ENCODE peak calls at places on chromosomes 13 and 19, in five cellular contexts. X, J, O, I and L are unnamed samples.

GRCh38 chr19:41914906-41915247 is 13.4 kb downstream of the ERFL start:
- DNase-seq in X (no peak), J (no peak), O (no peak), I (no peak), L (no peak)

GRCh38 chr19:8576273-8576993 is 809 bp downstream of the MYO1F start:
- DNase-seq in X (no peak), J (no peak), O (no peak), I (no peak), L (no peak)

GRCh38 chr13:32060319-32060924 is 28.8 kb downstream of the FRY start:
- DNase-seq in X (no peak), J (no peak), O (peak), I (no peak), L (no peak)

GRCh38 chr13:110358381-110358780 is 51.3 kb downstream of the COL4A2 start:
- DNase-seq in X (no peak), J (no peak), O (no peak), I (no peak), L (no peak)

GRCh38 chr19:36775768-36776167 is 3.2 kb upstream of the ZNF850 start:
- DNase-seq in X (no peak), J (no peak), O (no peak), I (no peak), L (no peak)

GRCh38 chr13:107867701-107868661 is 347.4 kb downstream of the LIG4 start:
- DNase-seq in X (peak), J (no peak), O (peak), I (peak), L (no peak)

GRCh38 chr19:47247308-47247990 is 8.9 kb upstream of the CCDC9 start:
- DNase-seq in X (peak), J (peak), O (peak), I (peak), L (peak)

GRCh38 chr13:51826606-51827005 is 18.4 kb downstream of the TMEM272 start:
- DNase-seq in X (no peak), J (no peak), O (no peak), I (peak), L (peak)

GRCh38 chr19:13669780-13670355 is 94.5 kb upstream of the MRI1 start:
- DNase-seq in X (no peak), J (no peak), O (no peak), I (no peak), L (no peak)

GRCh38 chr13:101576977-101577376 is 124.5 kb downstream of the ITGBL1 start:
- DNase-seq in X (no peak), J (no peak), O (no peak), I (no peak), L (no peak)

GRCh38 chr13:99605417-99606321 is 104.4 kb downstream of the TM9SF2 start:
- DNase-seq in X (no peak), J (no peak), O (peak), I (peak), L (peak)

GRCh38 chr19:38287604-38288003 is 16.4 kb upstream of the C19orf33 start:
- DNase-seq in X (no peak), J (no peak), O (no peak), I (no peak), L (no peak)

DNA sequence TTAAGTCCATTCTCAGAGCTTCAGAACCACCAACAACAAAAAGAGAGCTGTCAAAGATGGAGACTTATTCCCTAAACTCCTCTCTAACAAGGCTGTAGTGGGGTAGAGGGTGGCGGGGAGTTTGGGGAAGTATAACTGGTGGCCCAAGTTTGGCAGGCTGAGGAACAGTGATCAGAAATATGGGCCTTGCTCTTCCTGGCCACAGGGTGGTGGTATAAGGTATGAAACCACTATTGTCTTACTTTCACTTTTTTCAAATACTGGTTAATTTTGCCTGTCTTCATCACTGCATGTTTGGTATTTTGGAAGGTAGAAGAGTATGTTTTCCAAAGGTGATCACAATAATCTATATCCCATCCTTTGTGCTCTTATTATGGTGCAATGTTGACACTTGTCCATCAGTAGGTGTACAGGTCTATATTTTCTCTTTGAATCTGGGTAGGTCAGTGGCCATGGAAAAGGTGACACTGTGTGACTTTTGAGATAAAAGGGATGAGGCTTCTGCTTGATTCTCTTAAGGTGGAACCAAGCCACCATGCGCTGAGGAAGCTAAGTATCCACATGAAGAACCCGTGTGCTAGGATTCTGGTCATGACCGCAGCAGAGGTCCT is 23.2 kb upstream of the GPC5 start:
- DNase-seq in X (peak), J (no peak), O (peak), I (peak), L (peak)
- TF ChIP-seq CTCF in X (peak), J (no peak), O (peak), I (peak), L (peak)

GRCh38 chr13:61286148-61286745 is 129.4 kb downstream of the PCDH20 start:
- DNase-seq in X (no peak), J (no peak), O (no peak), I (no peak), L (peak)
- TF ChIP-seq CTCF in X (no peak), J (no peak), O (peak), I (no peak), L (no peak)

GRCh38 chr13:85261757-85262346 is 537.4 kb downstream of the SLITRK6 start:
- DNase-seq in X (no peak), J (no peak), O (no peak), I (peak), L (peak)
- TF ChIP-seq CTCF in X (peak), J (no peak), O (peak), I (peak), L (peak)

GRCh38 chr19:54415208-54415900 is at the start of gene TTYH1:
- DNase-seq in X (no peak), J (no peak), O (peak), I (no peak), L (no peak)
- TF ChIP-seq CTCF in X (peak), J (no peak), O (peak), I (no peak), L (peak)

DNA sequence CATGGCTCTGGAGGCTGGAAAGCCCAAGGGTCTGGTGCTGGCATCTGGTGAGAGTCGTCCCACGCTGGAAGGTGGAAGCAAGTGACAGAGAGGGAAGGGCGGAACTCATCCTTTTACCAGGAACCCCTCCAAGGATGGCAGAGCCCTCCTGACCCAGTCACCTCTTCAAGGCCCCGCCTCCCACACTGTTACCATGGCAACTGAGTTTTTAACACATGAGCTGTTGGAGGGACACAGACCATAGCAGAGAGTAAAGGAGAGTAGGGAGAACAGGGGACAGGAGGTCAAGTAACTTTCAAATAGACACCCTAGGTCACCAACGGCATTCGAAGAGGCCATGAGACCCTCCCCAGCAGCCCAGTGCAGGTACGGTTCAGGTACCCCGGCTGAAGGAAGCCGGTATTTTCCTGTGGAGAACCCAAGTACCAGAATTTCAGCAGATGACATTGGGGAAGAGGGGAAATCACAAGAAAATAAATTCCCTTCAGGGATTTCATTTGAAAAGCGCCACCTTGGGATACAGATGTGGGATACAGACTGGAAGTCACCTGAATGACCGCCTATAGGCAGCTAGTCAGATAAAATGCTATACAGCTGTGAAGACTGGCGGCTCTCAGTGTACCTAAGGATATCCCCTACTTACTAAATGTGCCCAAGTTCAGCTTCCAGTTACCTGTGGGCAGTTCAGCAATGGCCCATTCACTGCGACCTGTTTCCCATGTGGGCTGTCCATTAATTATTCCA is 8.0 kb downstream of the IL17D start:
- DNase-seq in X (no peak), J (no peak), O (peak), I (no peak), L (no peak)
- TF ChIP-seq CTCF in X (no peak), J (no peak), O (no peak), I (no peak), L (no peak)

GRCh38 chr13:68232351-68233130 is 1002.4 kb upstream of the PCDH9 start:
- DNase-seq in X (no peak), J (no peak), O (no peak), I (no peak), L (no peak)

GRCh38 chr13:68234278-68234677 is 1004.1 kb upstream of the PCDH9 start:
- DNase-seq in X (no peak), J (no peak), O (no peak), I (peak), L (peak)
- TF ChIP-seq CTCF in X (no peak), J (no peak), O (no peak), I (no peak), L (peak)

DNA sequence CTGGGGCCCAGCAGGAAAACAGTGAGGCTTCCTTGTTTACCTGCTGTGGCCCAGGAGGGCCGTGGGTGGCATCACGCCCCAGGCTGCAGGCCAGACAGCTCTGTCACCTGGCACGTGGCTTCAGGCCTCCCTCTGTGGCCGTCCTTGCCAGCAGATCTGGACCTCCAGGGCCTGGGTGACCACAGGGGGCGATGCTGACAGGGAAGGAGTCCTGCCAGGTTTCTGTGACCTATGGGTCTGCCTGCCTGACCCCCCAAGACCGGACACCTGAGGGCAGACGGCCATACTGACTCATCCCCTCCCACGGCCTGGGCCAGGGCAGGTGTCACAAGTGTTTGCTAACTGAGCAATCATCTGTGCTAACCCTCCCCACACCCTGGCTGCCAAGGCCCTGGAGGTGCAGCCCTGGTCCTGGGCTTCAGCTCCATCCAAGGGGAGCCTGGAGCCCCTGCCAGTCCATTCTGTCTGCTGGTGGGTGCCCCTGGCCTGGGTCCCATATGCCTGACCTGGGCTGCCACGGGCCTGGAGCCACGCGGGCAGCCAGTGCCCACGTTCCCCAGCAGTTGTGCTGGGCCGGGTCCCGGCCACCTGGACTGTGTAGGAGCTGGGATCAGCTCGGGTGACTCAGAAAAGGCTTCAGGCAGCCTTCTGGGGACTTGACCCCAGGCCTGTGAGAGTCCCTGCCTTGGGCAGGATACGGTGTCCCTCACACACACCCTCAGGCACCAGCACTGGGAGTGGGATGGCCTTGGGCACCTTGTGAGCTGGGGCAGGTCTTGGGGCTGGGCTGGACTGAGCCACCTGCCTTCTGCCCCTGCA is 3.7 kb downstream of the CDC34 start:
- DNase-seq in X (no peak), J (no peak), O (no peak), I (no peak), L (peak)
- TF ChIP-seq CTCF in X (peak), J (no peak), O (no peak), I (no peak), L (no peak)

GRCh38 chr19:1491114-1491848 is at the start of gene REEP6:
- DNase-seq in X (no peak), J (no peak), O (no peak), I (no peak), L (no peak)
- TF ChIP-seq CTCF in X (no peak), J (no peak), O (no peak), I (no peak), L (no peak)

GRCh38 chr19:44182145-44182544 is 17.2 kb downstream of the ZNF226 start:
- DNase-seq in X (no peak), J (no peak), O (no peak), I (no peak), L (no peak)
- TF ChIP-seq CTCF in X (no peak), J (no peak), O (no peak), I (no peak), L (no peak)

GRCh38 chr13:40992678-40993077 is 26.4 kb downstream of the ELF1 start:
- DNase-seq in X (peak), J (no peak), O (no peak), I (peak), L (no peak)
- TF ChIP-seq CTCF in X (no peak), J (no peak), O (no peak), I (no peak), L (peak)